ENCODE peak calls at places on chromosomes 13 and 19, in four cellular contexts. M is neuronal stem cell, N is cardiac muscle cell, C is OCI-LY7. H is an unnamed sample.

GRCh38 chr13:95931300-95932025 is 121.7 kb downstream of the UGGT2 start:
- DNase-seq in M (no peak), N (no peak), C (no peak), H (no peak)

GRCh38 chr13:100356889-100357288 is 231.7 kb downstream of the GGACT start:
- DNase-seq in M (no peak), N (no peak), C (no peak), H (no peak)

GRCh38 chr19:12773571-12773970 is 1.8 kb downstream of the HOOK2 start:
- DNase-seq in M (no peak), N (no peak), C (peak), H (no peak)

GRCh38 chr19:35120492-35120891 is 4.9 kb downstream of the FXYD3 start:
- DNase-seq in M (no peak), N (no peak), C (no peak), H (peak)

GRCh38 chr19:57052102-57052501 is 67.7 kb upstream of the USP29 start:
- DNase-seq in M (no peak), N (no peak), C (no peak), H (no peak)

GRCh38 chr19:42226886-42227285 is 6.8 kb downstream of the ZNF526 start:
- DNase-seq in M (no peak), N (no peak), C (no peak), H (no peak)

GRCh38 chr19:8148410-8149231 is 771 bp downstream of the FBN3 start:
- DNase-seq in M (peak), N (peak), C (no peak), H (no peak)

GRCh38 chr13:75715598-75716523 is 79.7 kb downstream of the LMO7 start:
- DNase-seq in M (no peak), N (no peak), C (no peak), H (no peak)

GRCh38 chr19:33725567-33725966 is 71.1 kb upstream of the KCTD15 start:
- DNase-seq in M (no peak), N (no peak), C (no peak), H (no peak)

GRCh38 chr19:33266971-33267484 is 35.3 kb downstream of the CEBPA start:
- DNase-seq in M (no peak), N (no peak), C (no peak), H (no peak)

GRCh38 chr13:44760434-44760833 is 184.3 kb upstream of the TSC22D1 start:
- DNase-seq in M (no peak), N (no peak), C (no peak), H (peak)

GRCh38 chr19:33510728-33511255 is 10.8 kb downstream of the PEPD start:
- DNase-seq in M (no peak), N (no peak), C (no peak), H (no peak)

GRCh38 chr13:33547035-33547434 is 261.5 kb upstream of the STARD13 start:
- DNase-seq in M (no peak), N (no peak), C (no peak), H (no peak)

GRCh38 chr13:33544308-33544707 is 258.8 kb upstream of the STARD13 start:
- DNase-seq in M (no peak), N (no peak), C (no peak), H (no peak)

GRCh38 chr13:33550885-33551284 is 265.3 kb upstream of the STARD13 start:
- DNase-seq in M (no peak), N (no peak), C (no peak), H (no peak)

GRCh38 chr13:33545492-33545891 is 259.9 kb upstream of the STARD13 start:
- DNase-seq in M (no peak), N (no peak), C (no peak), H (no peak)

DNA sequence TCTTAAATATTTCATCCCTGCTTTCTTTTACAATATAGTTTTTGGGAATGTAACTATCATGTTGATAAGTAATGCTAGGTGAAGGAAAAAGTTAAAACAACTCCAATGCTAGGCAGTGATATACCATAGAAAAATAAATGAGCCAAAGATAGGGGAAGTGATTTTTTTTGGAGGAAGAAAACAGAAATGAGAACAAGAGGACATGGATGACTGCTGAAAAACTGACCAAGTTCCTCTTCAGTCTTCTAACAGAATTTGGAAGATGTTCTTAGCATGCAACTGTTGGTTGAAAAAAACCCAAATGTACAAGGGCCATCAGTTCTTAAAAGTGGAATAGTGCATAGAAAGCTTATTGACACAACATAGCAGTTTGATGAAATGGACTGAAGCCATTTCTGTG is 262.5 kb upstream of the STARD13 start:
- DNase-seq in M (no peak), N (no peak), C (peak), H (no peak)
- H3K27ac ChIP-seq in M (no peak), N (no peak), C (peak), H (no peak)

GRCh38 chr19:38639679-38640078 is 7.8 kb upstream of the ACTN4 start:
- DNase-seq in M (no peak), N (no peak), C (no peak), H (no peak)
- H3K27ac ChIP-seq in M (no peak), N (no peak), C (no peak), H (peak)

GRCh38 chr19:38071647-38072046 is 152.4 kb downstream of the DPF1 start:
- DNase-seq in M (no peak), N (no peak), C (no peak), H (no peak)
- H3K27ac ChIP-seq in M (no peak), N (no peak), C (no peak), H (no peak)

GRCh38 chr13:97224544-97225324 is 2.6 kb downstream of the MBNL2 start:
- DNase-seq in M (no peak), N (no peak), C (no peak), H (no peak)

GRCh38 chr13:97226013-97226412 is 3.9 kb downstream of the MBNL2 start:
- DNase-seq in M (no peak), N (no peak), C (peak), H (no peak)

GRCh38 chr13:97226788-97227627 is 4.9 kb downstream of the MBNL2 start:
- DNase-seq in M (no peak), N (no peak), C (peak), H (no peak)

GRCh38 chr13:97223711-97224461 is 1.8 kb downstream of the MBNL2 start:
- DNase-seq in M (peak), N (peak), C (peak), H (no peak)

GRCh38 chr13:97225533-97225932 is 3.4 kb downstream of the MBNL2 start:
- DNase-seq in M (no peak), N (no peak), C (peak), H (no peak)
- H3K27ac ChIP-seq in M (no peak), N (no peak), C (peak), H (peak)

DNA sequence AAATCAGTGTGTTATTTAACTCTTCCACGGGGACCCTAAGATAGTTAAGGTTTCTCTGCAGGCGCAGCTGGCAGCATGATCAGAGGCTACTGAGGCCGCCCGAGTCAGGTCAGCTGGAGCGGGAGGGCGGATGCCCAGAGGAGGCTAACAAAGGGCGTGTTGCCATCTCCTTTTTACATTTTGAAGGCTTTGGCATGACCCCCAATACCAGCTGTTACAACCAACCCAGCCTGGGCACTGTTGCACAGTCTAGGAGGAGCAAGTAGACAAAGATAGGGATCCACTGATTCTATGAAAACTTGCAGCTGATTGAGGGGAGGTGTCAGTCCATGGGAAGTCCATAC is 15.7 kb downstream of the COL4A2 start:
- DNase-seq in M (no peak), N (no peak), C (no peak), H (no peak)
- H3K27ac ChIP-seq in M (no peak), N (no peak), C (no peak), H (no peak)

GRCh38 chr13:33167521-33167920 is 118.0 kb downstream of the STARD13 start:
- DNase-seq in M (no peak), N (no peak), C (no peak), H (no peak)

GRCh38 chr13:33172911-33173310 is 112.6 kb downstream of the STARD13 start:
- DNase-seq in M (no peak), N (no peak), C (no peak), H (no peak)

GRCh38 chr13:33172400-33172799 is 113.2 kb downstream of the STARD13 start:
- DNase-seq in M (no peak), N (no peak), C (no peak), H (no peak)

GRCh38 chr13:33168326-33168960 is 117.1 kb downstream of the STARD13 start:
- DNase-seq in M (no peak), N (no peak), C (no peak), H (no peak)

GRCh38 chr13:33169273-33169980 is 116.1 kb downstream of the STARD13 start:
- DNase-seq in M (no peak), N (no peak), C (no peak), H (peak)
- H3K27ac ChIP-seq in M (no peak), N (no peak), C (no peak), H (peak)

GRCh38 chr13:58151452-58151851 is 519.9 kb downstream of the PCDH17 start:
- DNase-seq in M (no peak), N (no peak), C (no peak), H (no peak)
- H3K27ac ChIP-seq in M (no peak), N (no peak), C (no peak), H (no peak)

DNA sequence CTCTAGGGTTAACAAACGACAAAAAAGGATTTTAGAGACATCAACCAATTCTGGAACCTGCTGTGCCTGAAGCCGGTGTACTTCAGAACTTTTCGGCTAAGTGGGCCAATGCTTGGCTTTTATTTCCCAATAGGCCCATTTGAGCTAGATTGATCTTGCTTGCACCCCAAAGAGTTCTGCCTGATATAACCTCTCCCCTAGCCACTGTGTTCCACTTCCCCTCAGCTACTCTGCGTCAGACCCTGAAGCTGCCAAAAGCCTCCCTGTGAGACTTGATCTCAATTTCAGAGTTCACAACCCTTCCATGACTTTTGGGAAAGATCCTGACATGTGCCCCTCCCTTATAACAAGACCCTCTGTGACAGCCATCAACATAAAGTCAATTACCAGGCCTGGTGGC is 5.6 kb upstream of the SIGLEC14 start:
- DNase-seq in M (no peak), N (no peak), C (no peak), H (no peak)
- H3K27ac ChIP-seq in M (no peak), N (no peak), C (no peak), H (no peak)

GRCh38 chr13:26983533-26984315 is 187.9 kb downstream of the USP12 start:
- DNase-seq in M (no peak), N (no peak), C (no peak), H (no peak)
- H3K27ac ChIP-seq in M (no peak), N (peak), C (no peak), H (peak)